ENCODE peak calls at places on chromosomes 7 and 10, in nine cellular contexts. C, O, Z, T, B, F, N, L and I are unnamed samples.
A peak's percentile ranks its signal among the peaks of the same experiment; 100 is the strongest.

GRCh38 chr7:46522354-46522906 is 601.4 kb upstream of the IGFBP3 start:
- DNase-seq in F (no peak), N (no peak), Z (no peak), O (no peak), T (no peak), C (no peak), B (no peak), L (no peak), I (no peak)

GRCh38 chr7:143434660-143435059 is 8.6 kb upstream of the TAS2R60 start:
- DNase-seq in Z (no peak), T (peak; percentile 49), F (no peak), N (no peak), O (no peak), C (peak; percentile 82), B (peak; percentile 32), L (peak; percentile 93), I (no peak)

GRCh38 chr10:31031666-31032514 is at the start of gene ZNF438:
- DNase-seq in C (peak; percentile 97), F (peak; percentile 96), O (peak; percentile 91), B (peak; percentile 95), Z (peak; percentile 78), T (peak; percentile 97), N (peak; percentile 92), L (peak; percentile 98), I (peak; percentile 86)

GRCh38 chr10:100993986-100994708 is 5.5 kb upstream of the LZTS2 start:
- DNase-seq in O (no peak), L (peak; percentile 62), F (no peak), T (no peak), B (no peak), Z (peak; percentile 23), C (peak; percentile 53), N (no peak), I (no peak)

GRCh38 chr10:121598261-121599249 is at the start of gene FGFR2:
- DNase-seq in Z (no peak), B (peak; percentile 93), C (peak; percentile 81), L (peak; percentile 67), O (no peak), F (peak; percentile 85), T (peak; percentile 89), N (peak; percentile 54), I (no peak)

GRCh38 chr7:43535810-43536585 is 46.9 kb upstream of the STK17A start:
- DNase-seq in C (peak; percentile 78), O (no peak), T (no peak), N (no peak), B (peak; percentile 42), Z (peak; percentile 71), L (peak; percentile 90), F (no peak), I (no peak)

GRCh38 chr7:36667007-36667406 is 57.3 kb downstream of the AOAH start:
- DNase-seq in B (no peak), F (no peak), Z (no peak), C (no peak), L (peak; percentile 23), N (no peak), T (no peak), O (no peak), I (no peak)

GRCh38 chr7:88309845-88310244 is 3.2 kb upstream of the STEAP4 start:
- DNase-seq in F (no peak), Z (no peak), N (no peak), C (no peak), L (no peak), B (no peak), T (no peak), O (no peak), I (no peak)

GRCh38 chr10:14093735-14094484 is 236.8 kb downstream of the FRMD4A start:
- DNase-seq in Z (peak; percentile 45), C (peak; percentile 34), B (peak; percentile 30), L (peak; percentile 74), O (no peak), F (no peak), N (no peak), T (peak; percentile 14), I (no peak)

GRCh38 chr7:156795415-156795814 is 97.6 kb downstream of the LMBR1 start:
- DNase-seq in T (no peak), Z (no peak), L (no peak), N (no peak), B (no peak), F (no peak), C (no peak), O (no peak), I (no peak)

GRCh38 chr7:727104-727805 is at the start of gene PRKAR1B:
- DNase-seq in N (no peak), L (peak; percentile 60), O (no peak), B (peak; percentile 49), F (no peak), C (peak; percentile 44), Z (no peak), T (peak; percentile 54), I (no peak)

GRCh38 chr7:70470751-70471150 is 661.2 kb upstream of the GALNT17 start:
- DNase-seq in T (no peak), O (no peak), N (no peak), Z (no peak), B (no peak), F (no peak), C (no peak), L (no peak), I (no peak)

GRCh38 chr10:132480356-132480755 is 57.2 kb upstream of the INPP5A start:
- DNase-seq in C (no peak), N (no peak), F (no peak), T (no peak), B (no peak), Z (no peak), O (no peak), L (no peak), I (no peak)

GRCh38 chr7:144519900-144520299 is 116.4 kb upstream of the NOBOX start:
- DNase-seq in L (no peak), Z (no peak), B (no peak), T (no peak), C (no peak), O (no peak), F (no peak), N (no peak), I (no peak)

GRCh38 chr10:17502788-17503187 is 48.4 kb upstream of the ST8SIA6 start:
- DNase-seq in B (no peak), O (no peak), C (no peak), Z (no peak), F (no peak), L (no peak), T (no peak), N (no peak), I (no peak)

GRCh38 chr10:8288600-8288999 is 234.1 kb downstream of the GATA3 start:
- DNase-seq in L (no peak), C (no peak), Z (no peak), F (no peak), B (no peak), O (no peak), T (no peak), N (no peak), I (no peak)

GRCh38 chr7:1676550-1677071 is 6.5 kb downstream of the ELFN1 start:
- DNase-seq in B (no peak), C (no peak), Z (no peak), L (no peak), T (no peak), N (no peak), O (no peak), F (no peak), I (no peak)

GRCh38 chr10:33193867-33194521 is 140.5 kb downstream of the NRP1 start:
- DNase-seq in O (no peak), F (peak; percentile 32), Z (peak; percentile 6), L (peak; percentile 84), N (no peak), T (peak; percentile 32), B (peak; percentile 64), C (peak; percentile 49), I (no peak)

GRCh38 chr10:116272497-116273221 is at the start of gene GFRA1:
- DNase-seq in L (peak; percentile 56), O (no peak), Z (no peak), T (no peak), F (no peak), C (peak; percentile 54), B (no peak), N (no peak), I (no peak)

GRCh38 chr10:70750156-70750703 is 34.9 kb downstream of the TBATA start:
- DNase-seq in L (peak; percentile 41), N (no peak), B (no peak), Z (no peak), T (no peak), F (no peak), O (no peak), C (no peak), I (no peak)

GRCh38 chr7:141558544-141559183 is 7.5 kb downstream of the AGK start:
- DNase-seq in Z (no peak), N (no peak), B (no peak), F (no peak), C (peak; percentile 8), T (no peak), L (peak; percentile 9), O (no peak), I (no peak)

GRCh38 chr10:102241444-102242117 is at the start of gene PITX3:
- DNase-seq in T (peak; percentile 87), C (peak; percentile 87), O (peak; percentile 76), Z (peak; percentile 51), N (peak; percentile 22), L (peak; percentile 94), F (peak; percentile 89), B (peak; percentile 98), I (peak; percentile 68)

GRCh38 chr10:819326-819725 is 112.2 kb downstream of the LARP4B start:
- DNase-seq in C (peak; percentile 51), Z (peak; percentile 56), B (no peak), L (peak; percentile 75), F (no peak), O (no peak), T (no peak), N (no peak), I (no peak)

GRCh38 chr7:84688671-84689070 is 494.1 kb upstream of the SEMA3A start:
- DNase-seq in B (no peak), C (no peak), T (no peak), Z (no peak), L (peak; percentile 72), F (no peak), N (no peak), O (no peak), I (no peak)

GRCh38 chr7:134372858-134373257 is 56.1 kb upstream of the SLC35B4 start:
- DNase-seq in L (no peak), B (no peak), T (no peak), N (no peak), Z (no peak), F (no peak), C (no peak), O (no peak), I (no peak)

GRCh38 chr10:79431891-79432831 is 13.3 kb downstream of the ZCCHC24 start:
- DNase-seq in C (no peak), T (no peak), O (no peak), N (no peak), Z (no peak), L (peak; percentile 44), F (no peak), B (no peak), I (no peak)